ENCODE peak calls at places on chromosome 20, in ten cellular contexts. C, J, K, V, P, D, I, R, T and O are unnamed samples.
A peak's percentile ranks its signal among the peaks of the same experiment; 100 is the strongest.

GRCh38 chr20:23820493-23820892 is 6.0 kb downstream of the CST2 start:
- DNase-seq in T (peak; percentile 10), I (no peak), V (no peak), J (no peak), R (no peak), D (peak; percentile 35), C (no peak), P (no peak), K (no peak), O (no peak)

GRCh38 chr20:36135159-36135558 is 19.4 kb upstream of the EPB41L1 start:
- DNase-seq in K (no peak), I (no peak), J (no peak), R (no peak), T (no peak), V (no peak), D (no peak), P (no peak), C (no peak), O (no peak)

GRCh38 chr20:22583773-22584629 is at the start of gene FOXA2:
- DNase-seq in K (no peak), P (peak; percentile 48), R (no peak), D (peak; percentile 3), J (no peak), I (peak; percentile 87), V (no peak), C (no peak), T (no peak), O (no peak)

GRCh38 chr20:44021900-44022299 is 107.2 kb downstream of the TOX2 start:
- DNase-seq in K (no peak), D (no peak), R (no peak), J (no peak), I (no peak), T (no peak), C (no peak), P (no peak), V (no peak), O (no peak)

GRCh38 chr20:24751551-24751950 is 197.5 kb upstream of the CST7 start:
- DNase-seq in J (no peak), K (no peak), V (no peak), I (no peak), T (no peak), D (no peak), R (no peak), C (no peak), P (no peak), O (no peak)

GRCh38 chr20:20207291-20207690 is 155.0 kb downstream of the CFAP61 start:
- DNase-seq in R (no peak), V (no peak), I (peak; percentile 37), D (no peak), C (no peak), T (peak; percentile 4), K (no peak), P (no peak), J (no peak), O (no peak)

GRCh38 chr20:59020938-59021551 is 1.8 kb downstream of the TUBB1 start:
- DNase-seq in R (no peak), C (no peak), D (peak; percentile 56), T (peak; percentile 65), J (no peak), I (no peak), V (no peak), K (no peak), P (peak; percentile 87), O (no peak)

GRCh38 chr20:61130156-61130555 is 121.9 kb upstream of the CDH4 start:
- DNase-seq in J (no peak), I (no peak), P (no peak), C (no peak), R (no peak), K (no peak), V (no peak), D (no peak), T (no peak), O (no peak)

GRCh38 chr20:58981564-58982364 is 708 bp downstream of the NELFCD start:
- DNase-seq in P (peak; percentile 32), T (peak; percentile 26), V (no peak), C (no peak), D (peak; percentile 21), J (no peak), I (no peak), R (no peak), K (no peak), O (no peak)

GRCh38 chr20:34569598-34569997 is 11.1 kb downstream of the MAP1LC3A start:
- DNase-seq in P (no peak), R (no peak), C (no peak), V (no peak), D (no peak), I (no peak), K (no peak), T (no peak), J (no peak), O (no peak)